ENCODE peak calls at places on chromosomes 6 and 20, in eight cellular contexts. One of them, this sample, is unnamed.

GRCh38 chr6:42616716-42617115 is 52.9 kb downstream of the UBR2 start:
- DNase-seq in NCI-H510A treated with DMSO at 0.1 percent for 48 hours: no peak
- DNase-seq in D341Med: no peak
- DNase-seq in HEK293T: no peak
- DNase-seq in effector memory CD8-positive, alpha-beta T cell: no peak
- DNase-seq in lower lobe of right lung: no peak
- DNase-seq in stimulated activated CD8-positive, alpha-beta memory T cell treated with anti-CD3 and anti-CD28 coated beads, Interleukin-7, amount 100 ng/mL, for 24 hours: no peak
- DNase-seq in fibroblast of the aortic adventitia: peak
- DNase-seq in this sample: no peak

GRCh38 chr6:45052325-45052724 is 275.8 kb upstream of the RUNX2 start:
- DNase-seq in NCI-H510A treated with DMSO at 0.1 percent for 48 hours: no peak
- DNase-seq in D341Med: no peak
- DNase-seq in HEK293T: no peak
- DNase-seq in effector memory CD8-positive, alpha-beta T cell: no peak
- DNase-seq in lower lobe of right lung: no peak
- DNase-seq in stimulated activated CD8-positive, alpha-beta memory T cell treated with anti-CD3 and anti-CD28 coated beads, Interleukin-7, amount 100 ng/mL, for 24 hours: no peak
- DNase-seq in fibroblast of the aortic adventitia: no peak
- DNase-seq in this sample: no peak

GRCh38 chr6:17360564-17360963 is 32.8 kb upstream of the CAP2 start:
- DNase-seq in NCI-H510A treated with DMSO at 0.1 percent for 48 hours: no peak
- DNase-seq in D341Med: no peak
- DNase-seq in HEK293T: no peak
- DNase-seq in effector memory CD8-positive, alpha-beta T cell: no peak
- DNase-seq in lower lobe of right lung: no peak
- DNase-seq in stimulated activated CD8-positive, alpha-beta memory T cell treated with anti-CD3 and anti-CD28 coated beads, Interleukin-7, amount 100 ng/mL, for 24 hours: no peak
- DNase-seq in fibroblast of the aortic adventitia: no peak
- DNase-seq in this sample: no peak

GRCh38 chr6:50610562-50610961 is 102.8 kb upstream of the TFAP2D start:
- DNase-seq in NCI-H510A treated with DMSO at 0.1 percent for 48 hours: no peak
- DNase-seq in D341Med: no peak
- DNase-seq in HEK293T: no peak
- DNase-seq in effector memory CD8-positive, alpha-beta T cell: no peak
- DNase-seq in lower lobe of right lung: no peak
- DNase-seq in stimulated activated CD8-positive, alpha-beta memory T cell treated with anti-CD3 and anti-CD28 coated beads, Interleukin-7, amount 100 ng/mL, for 24 hours: no peak
- DNase-seq in fibroblast of the aortic adventitia: no peak
- DNase-seq in this sample: no peak

GRCh38 chr6:27836783-27837635 is 75.2 kb downstream of the OR2B2 start:
- DNase-seq in NCI-H510A treated with DMSO at 0.1 percent for 48 hours: peak
- DNase-seq in D341Med: peak
- DNase-seq in HEK293T: peak
- DNase-seq in effector memory CD8-positive, alpha-beta T cell: peak
- DNase-seq in lower lobe of right lung: peak
- DNase-seq in stimulated activated CD8-positive, alpha-beta memory T cell treated with anti-CD3 and anti-CD28 coated beads, Interleukin-7, amount 100 ng/mL, for 24 hours: no peak
- DNase-seq in fibroblast of the aortic adventitia: peak
- DNase-seq in this sample: peak

GRCh38 chr6:43951756-43952675 is 175.2 kb downstream of the MRPL14 start:
- DNase-seq in NCI-H510A treated with DMSO at 0.1 percent for 48 hours: no peak
- DNase-seq in D341Med: no peak
- DNase-seq in HEK293T: no peak
- DNase-seq in effector memory CD8-positive, alpha-beta T cell: no peak
- DNase-seq in lower lobe of right lung: no peak
- DNase-seq in stimulated activated CD8-positive, alpha-beta memory T cell treated with anti-CD3 and anti-CD28 coated beads, Interleukin-7, amount 100 ng/mL, for 24 hours: no peak
- DNase-seq in fibroblast of the aortic adventitia: no peak
- DNase-seq in this sample: no peak

GRCh38 chr6:25311251-25311910 is 32.2 kb downstream of the CARMIL1 start:
- DNase-seq in NCI-H510A treated with DMSO at 0.1 percent for 48 hours: no peak
- DNase-seq in D341Med: no peak
- DNase-seq in HEK293T: no peak
- DNase-seq in effector memory CD8-positive, alpha-beta T cell: no peak
- DNase-seq in lower lobe of right lung: no peak
- DNase-seq in stimulated activated CD8-positive, alpha-beta memory T cell treated with anti-CD3 and anti-CD28 coated beads, Interleukin-7, amount 100 ng/mL, for 24 hours: no peak
- DNase-seq in fibroblast of the aortic adventitia: peak
- DNase-seq in this sample: peak

GRCh38 chr20:63701051-63701328 is 4.5 kb downstream of the TNFRSF6B start:
- DNase-seq in NCI-H510A treated with DMSO at 0.1 percent for 48 hours: no peak
- DNase-seq in D341Med: peak
- DNase-seq in HEK293T: peak
- DNase-seq in effector memory CD8-positive, alpha-beta T cell: no peak
- DNase-seq in lower lobe of right lung: no peak
- DNase-seq in stimulated activated CD8-positive, alpha-beta memory T cell treated with anti-CD3 and anti-CD28 coated beads, Interleukin-7, amount 100 ng/mL, for 24 hours: no peak
- DNase-seq in fibroblast of the aortic adventitia: no peak
- DNase-seq in this sample: no peak

GRCh38 chr20:63580796-63581461 is 6.9 kb upstream of the HELZ2 start:
- DNase-seq in NCI-H510A treated with DMSO at 0.1 percent for 48 hours: no peak
- DNase-seq in D341Med: peak
- DNase-seq in HEK293T: peak
- DNase-seq in effector memory CD8-positive, alpha-beta T cell: peak
- DNase-seq in lower lobe of right lung: no peak
- DNase-seq in stimulated activated CD8-positive, alpha-beta memory T cell treated with anti-CD3 and anti-CD28 coated beads, Interleukin-7, amount 100 ng/mL, for 24 hours: peak
- DNase-seq in fibroblast of the aortic adventitia: peak
- DNase-seq in this sample: peak

GRCh38 chr6:43724914-43725642 is 37.5 kb upstream of the MRPS18A start:
- DNase-seq in NCI-H510A treated with DMSO at 0.1 percent for 48 hours: peak
- DNase-seq in D341Med: no peak
- DNase-seq in HEK293T: no peak
- DNase-seq in effector memory CD8-positive, alpha-beta T cell: peak
- DNase-seq in lower lobe of right lung: peak
- DNase-seq in stimulated activated CD8-positive, alpha-beta memory T cell treated with anti-CD3 and anti-CD28 coated beads, Interleukin-7, amount 100 ng/mL, for 24 hours: peak
- DNase-seq in fibroblast of the aortic adventitia: peak
- DNase-seq in this sample: peak

GRCh38 chr20:34301587-34302311 is 1.4 kb downstream of the AHCY start:
- DNase-seq in NCI-H510A treated with DMSO at 0.1 percent for 48 hours: no peak
- DNase-seq in D341Med: peak
- DNase-seq in HEK293T: no peak
- DNase-seq in effector memory CD8-positive, alpha-beta T cell: no peak
- DNase-seq in lower lobe of right lung: no peak
- DNase-seq in stimulated activated CD8-positive, alpha-beta memory T cell treated with anti-CD3 and anti-CD28 coated beads, Interleukin-7, amount 100 ng/mL, for 24 hours: no peak
- DNase-seq in fibroblast of the aortic adventitia: no peak
- DNase-seq in this sample: no peak

GRCh38 chr6:13331516-13332348 is 3.4 kb upstream of the TBC1D7 start:
- DNase-seq in NCI-H510A treated with DMSO at 0.1 percent for 48 hours: peak
- DNase-seq in D341Med: no peak
- DNase-seq in HEK293T: no peak
- DNase-seq in effector memory CD8-positive, alpha-beta T cell: no peak
- DNase-seq in lower lobe of right lung: no peak
- DNase-seq in stimulated activated CD8-positive, alpha-beta memory T cell treated with anti-CD3 and anti-CD28 coated beads, Interleukin-7, amount 100 ng/mL, for 24 hours: no peak
- DNase-seq in fibroblast of the aortic adventitia: peak
- DNase-seq in this sample: peak

GRCh38 chr6:83119742-83120300 is 52.4 kb downstream of the DOP1A start:
- DNase-seq in NCI-H510A treated with DMSO at 0.1 percent for 48 hours: no peak
- DNase-seq in D341Med: no peak
- DNase-seq in HEK293T: no peak
- DNase-seq in effector memory CD8-positive, alpha-beta T cell: no peak
- DNase-seq in lower lobe of right lung: no peak
- DNase-seq in stimulated activated CD8-positive, alpha-beta memory T cell treated with anti-CD3 and anti-CD28 coated beads, Interleukin-7, amount 100 ng/mL, for 24 hours: no peak
- DNase-seq in fibroblast of the aortic adventitia: peak
- DNase-seq in this sample: peak

GRCh38 chr6:107698146-107698545 is 126.0 kb downstream of the SCML4 start:
- DNase-seq in NCI-H510A treated with DMSO at 0.1 percent for 48 hours: no peak
- DNase-seq in D341Med: no peak
- DNase-seq in HEK293T: no peak
- DNase-seq in effector memory CD8-positive, alpha-beta T cell: no peak
- DNase-seq in lower lobe of right lung: no peak
- DNase-seq in stimulated activated CD8-positive, alpha-beta memory T cell treated with anti-CD3 and anti-CD28 coated beads, Interleukin-7, amount 100 ng/mL, for 24 hours: no peak
- DNase-seq in fibroblast of the aortic adventitia: peak
- DNase-seq in this sample: peak

GRCh38 chr6:14060971-14061370 is 56.6 kb upstream of the CD83 start:
- DNase-seq in NCI-H510A treated with DMSO at 0.1 percent for 48 hours: no peak
- DNase-seq in D341Med: no peak
- DNase-seq in HEK293T: no peak
- DNase-seq in effector memory CD8-positive, alpha-beta T cell: no peak
- DNase-seq in lower lobe of right lung: no peak
- DNase-seq in stimulated activated CD8-positive, alpha-beta memory T cell treated with anti-CD3 and anti-CD28 coated beads, Interleukin-7, amount 100 ng/mL, for 24 hours: no peak
- DNase-seq in fibroblast of the aortic adventitia: no peak
- DNase-seq in this sample: no peak

GRCh38 chr6:5638666-5639065 is 368.1 kb downstream of the NRN1 start:
- DNase-seq in NCI-H510A treated with DMSO at 0.1 percent for 48 hours: no peak
- DNase-seq in D341Med: no peak
- DNase-seq in HEK293T: no peak
- DNase-seq in effector memory CD8-positive, alpha-beta T cell: no peak
- DNase-seq in lower lobe of right lung: no peak
- DNase-seq in stimulated activated CD8-positive, alpha-beta memory T cell treated with anti-CD3 and anti-CD28 coated beads, Interleukin-7, amount 100 ng/mL, for 24 hours: no peak
- DNase-seq in fibroblast of the aortic adventitia: no peak
- DNase-seq in this sample: no peak

GRCh38 chr20:19909696-19910095 is 107.5 kb upstream of the NAA20 start:
- DNase-seq in NCI-H510A treated with DMSO at 0.1 percent for 48 hours: no peak
- DNase-seq in D341Med: no peak
- DNase-seq in HEK293T: no peak
- DNase-seq in effector memory CD8-positive, alpha-beta T cell: no peak
- DNase-seq in lower lobe of right lung: peak
- DNase-seq in stimulated activated CD8-positive, alpha-beta memory T cell treated with anti-CD3 and anti-CD28 coated beads, Interleukin-7, amount 100 ng/mL, for 24 hours: no peak
- DNase-seq in fibroblast of the aortic adventitia: peak
- DNase-seq in this sample: no peak

GRCh38 chr6:12289655-12290489 is at the start of gene EDN1:
- DNase-seq in NCI-H510A treated with DMSO at 0.1 percent for 48 hours: no peak
- DNase-seq in D341Med: peak
- DNase-seq in HEK293T: peak
- DNase-seq in effector memory CD8-positive, alpha-beta T cell: peak
- DNase-seq in lower lobe of right lung: peak
- DNase-seq in stimulated activated CD8-positive, alpha-beta memory T cell treated with anti-CD3 and anti-CD28 coated beads, Interleukin-7, amount 100 ng/mL, for 24 hours: peak
- DNase-seq in fibroblast of the aortic adventitia: peak
- DNase-seq in this sample: peak

GRCh38 chr6:107816818-107817217 is 7.3 kb downstream of the SCML4 start:
- DNase-seq in NCI-H510A treated with DMSO at 0.1 percent for 48 hours: no peak
- DNase-seq in D341Med: no peak
- DNase-seq in HEK293T: no peak
- DNase-seq in effector memory CD8-positive, alpha-beta T cell: no peak
- DNase-seq in lower lobe of right lung: no peak
- DNase-seq in stimulated activated CD8-positive, alpha-beta memory T cell treated with anti-CD3 and anti-CD28 coated beads, Interleukin-7, amount 100 ng/mL, for 24 hours: no peak
- DNase-seq in fibroblast of the aortic adventitia: no peak
- DNase-seq in this sample: no peak

GRCh38 chr6:151494235-151494950 is 576 bp downstream of the CCDC170 start:
- DNase-seq in NCI-H510A treated with DMSO at 0.1 percent for 48 hours: peak
- DNase-seq in D341Med: peak
- DNase-seq in HEK293T: no peak
- DNase-seq in effector memory CD8-positive, alpha-beta T cell: no peak
- DNase-seq in lower lobe of right lung: peak
- DNase-seq in stimulated activated CD8-positive, alpha-beta memory T cell treated with anti-CD3 and anti-CD28 coated beads, Interleukin-7, amount 100 ng/mL, for 24 hours: no peak
- DNase-seq in fibroblast of the aortic adventitia: peak
- DNase-seq in this sample: peak

GRCh38 chr20:2932497-2932896 is 59.2 kb downstream of the PTPRA start:
- DNase-seq in NCI-H510A treated with DMSO at 0.1 percent for 48 hours: no peak
- DNase-seq in D341Med: peak
- DNase-seq in HEK293T: no peak
- DNase-seq in effector memory CD8-positive, alpha-beta T cell: no peak
- DNase-seq in lower lobe of right lung: no peak
- DNase-seq in stimulated activated CD8-positive, alpha-beta memory T cell treated with anti-CD3 and anti-CD28 coated beads, Interleukin-7, amount 100 ng/mL, for 24 hours: no peak
- DNase-seq in fibroblast of the aortic adventitia: no peak
- DNase-seq in this sample: no peak

GRCh38 chr6:21522773-21523490 is 70.6 kb upstream of the SOX4 start:
- DNase-seq in NCI-H510A treated with DMSO at 0.1 percent for 48 hours: no peak
- DNase-seq in D341Med: peak
- DNase-seq in HEK293T: peak
- DNase-seq in effector memory CD8-positive, alpha-beta T cell: no peak
- DNase-seq in lower lobe of right lung: no peak
- DNase-seq in stimulated activated CD8-positive, alpha-beta memory T cell treated with anti-CD3 and anti-CD28 coated beads, Interleukin-7, amount 100 ng/mL, for 24 hours: no peak
- DNase-seq in fibroblast of the aortic adventitia: no peak
- DNase-seq in this sample: no peak